ENCODE peak calls at places on chromosome 18, in six cellular contexts. O, I, B, Q, L and W are unnamed samples.

GRCh38 chr18:28007841-28008240 is 169.1 kb downstream of the CDH2 start:
- DNase-seq in I (no peak), O (no peak), B (no peak), Q (no peak), L (peak), W (no peak)

GRCh38 chr18:80175451-80176235 is 66.6 kb downstream of the ADNP2 start:
- DNase-seq in L (no peak), I (no peak), B (peak), O (no peak), Q (no peak), W (no peak)

GRCh38 chr18:7025194-7025593 is 92.4 kb downstream of the LAMA1 start:
- DNase-seq in Q (peak), B (no peak), L (no peak), I (no peak), O (no peak), W (no peak)

GRCh38 chr18:78925557-78926242 is 53.9 kb upstream of the SALL3 start:
- DNase-seq in Q (no peak), I (no peak), B (no peak), L (no peak), O (no peak), W (no peak)

GRCh38 chr18:50791599-50792438 is 28.0 kb downstream of the MRO start:
- DNase-seq in L (no peak), O (no peak), I (no peak), Q (no peak), B (no peak), W (no peak)

GRCh38 chr18:33062834-33063364 is 290.1 kb upstream of the KLHL14 start:
- DNase-seq in B (no peak), O (no peak), I (no peak), L (no peak), Q (no peak), W (no peak)

GRCh38 chr18:21117385-21118135 is 5.9 kb upstream of the ROCK1 start:
- DNase-seq in L (peak), I (no peak), Q (no peak), B (no peak), O (no peak), W (no peak)

GRCh38 chr18:21330122-21330701 is 88.2 kb downstream of the GREB1L start:
- DNase-seq in Q (no peak), O (no peak), L (peak), I (no peak), B (no peak), W (no peak)

GRCh38 chr18:13035249-13035914 is 44.2 kb downstream of the CEP192 start:
- DNase-seq in Q (no peak), B (no peak), L (peak), O (no peak), I (no peak), W (no peak)

GRCh38 chr18:11991021-11991770 is 9.9 kb downstream of the IMPA2 start:
- DNase-seq in B (no peak), Q (no peak), I (no peak), L (no peak), O (no peak), W (no peak)

GRCh38 chr18:54127759-54128378 is 96.6 kb downstream of the MBD2 start:
- DNase-seq in B (no peak), L (peak), I (peak), Q (no peak), O (no peak), W (no peak)

GRCh38 chr18:2890606-2891005 is 43.8 kb downstream of the EMILIN2 start:
- DNase-seq in I (no peak), Q (no peak), B (no peak), L (no peak), O (no peak), W (no peak)

GRCh38 chr18:4236940-4237686 is 218.0 kb downstream of the DLGAP1 start:
- DNase-seq in B (no peak), Q (no peak), I (no peak), O (no peak), L (no peak), W (no peak)

GRCh38 chr18:2958819-2959298 is 54.1 kb downstream of the LPIN2 start:
- DNase-seq in B (peak), O (no peak), I (no peak), Q (no peak), L (peak), W (peak)

GRCh38 chr18:70074091-70074490 is 126.4 kb upstream of the CD226 start:
- DNase-seq in Q (no peak), L (peak), B (no peak), O (no peak), I (no peak), W (no peak)

GRCh38 chr18:48371854-48372598 is 37.2 kb downstream of the ZBTB7C start:
- DNase-seq in O (no peak), I (no peak), L (no peak), Q (no peak), B (no peak), W (no peak)

GRCh38 chr18:22223263-22223960 is 54.0 kb downstream of the GATA6 start:
- DNase-seq in I (no peak), Q (no peak), L (peak), B (no peak), O (peak), W (no peak)

GRCh38 chr18:46061387-46061786 is 10.7 kb downstream of the PSTPIP2 start:
- DNase-seq in O (no peak), I (no peak), Q (peak), L (no peak), B (no peak), W (no peak)

GRCh38 chr18:13378150-13378549 is 159.6 kb downstream of the LDLRAD4 start:
- DNase-seq in I (no peak), L (no peak), B (no peak), Q (peak), O (no peak), W (peak)